ENCODE peak calls at places on chromosomes 13 and 19, in five cellular contexts. One of them, this sample, is unnamed.

GRCh38 chr19:28065026-28065425 is 1147.9 kb downstream of the UQCRFS1 start:
- DNase-seq in cardiac muscle cell: no peak
- DNase-seq in H9: no peak
- DNase-seq in heart left ventricle: no peak
- DNase-seq in Peyer's patch: no peak
- DNase-seq in this sample: no peak

GRCh38 chr19:15860522-15860921 is 37.4 kb downstream of the CYP4F2 start:
- DNase-seq in cardiac muscle cell: no peak
- DNase-seq in H9: no peak
- DNase-seq in heart left ventricle: no peak
- DNase-seq in Peyer's patch: no peak
- DNase-seq in this sample: no peak

GRCh38 chr13:106986033-106986484 is 418.1 kb upstream of the ARGLU1 start:
- DNase-seq in cardiac muscle cell: peak; percentile 28
- DNase-seq in H9: peak; percentile 74
- DNase-seq in heart left ventricle: no peak
- DNase-seq in Peyer's patch: no peak
- DNase-seq in this sample: no peak

GRCh38 chr19:50344661-50345318 is 15.6 kb upstream of the KCNC3 start:
- DNase-seq in cardiac muscle cell: no peak
- DNase-seq in H9: no peak
- DNase-seq in heart left ventricle: no peak
- DNase-seq in Peyer's patch: no peak
- DNase-seq in this sample: no peak

GRCh38 chr13:27789495-27790303 is 2.6 kb upstream of the GSX1 start:
- DNase-seq in cardiac muscle cell: no peak
- DNase-seq in H9: peak; percentile 37
- DNase-seq in heart left ventricle: no peak
- DNase-seq in Peyer's patch: no peak
- DNase-seq in this sample: peak; percentile 2

GRCh38 chr19:48490980-48491792 is 20.4 kb downstream of the LMTK3 start:
- DNase-seq in cardiac muscle cell: peak; percentile 65
- DNase-seq in H9: peak; percentile 90
- DNase-seq in heart left ventricle: no peak
- DNase-seq in Peyer's patch: peak; percentile 79
- DNase-seq in this sample: peak; percentile 40

GRCh38 chr19:38409631-38410133 is 6.8 kb downstream of the FAM98C start:
- DNase-seq in cardiac muscle cell: no peak
- DNase-seq in H9: no peak
- DNase-seq in heart left ventricle: peak; percentile 60
- DNase-seq in Peyer's patch: peak; percentile 45
- DNase-seq in this sample: no peak

GRCh38 chr13:37617162-37617561 is 18.6 kb upstream of the POSTN start:
- DNase-seq in cardiac muscle cell: peak; percentile 27
- DNase-seq in H9: no peak
- DNase-seq in heart left ventricle: no peak
- DNase-seq in Peyer's patch: no peak
- DNase-seq in this sample: no peak

GRCh38 chr13:20241593-20241992 is 9.5 kb upstream of the GJB6 start:
- DNase-seq in cardiac muscle cell: no peak
- DNase-seq in H9: no peak
- DNase-seq in heart left ventricle: no peak
- DNase-seq in Peyer's patch: no peak
- DNase-seq in this sample: no peak

GRCh38 chr19:6963937-6964336 is 57.3 kb downstream of the MBD3L2B start:
- DNase-seq in cardiac muscle cell: no peak
- DNase-seq in H9: no peak
- DNase-seq in heart left ventricle: no peak
- DNase-seq in Peyer's patch: no peak
- DNase-seq in this sample: peak; percentile 38

GRCh38 chr13:21619633-21620220 is 15.8 kb upstream of the MICU2 start:
- DNase-seq in cardiac muscle cell: no peak
- DNase-seq in H9: no peak
- DNase-seq in heart left ventricle: no peak
- DNase-seq in Peyer's patch: no peak
- DNase-seq in this sample: no peak

GRCh38 chr19:10433131-10433536 is 12.8 kb downstream of the PDE4A start:
- DNase-seq in cardiac muscle cell: no peak
- DNase-seq in H9: no peak
- DNase-seq in heart left ventricle: no peak
- DNase-seq in Peyer's patch: no peak
- DNase-seq in this sample: no peak

GRCh38 chr19:31574251-31574973 is 225.2 kb upstream of the TSHZ3 start:
- DNase-seq in cardiac muscle cell: no peak
- DNase-seq in H9: no peak
- DNase-seq in heart left ventricle: no peak
- DNase-seq in Peyer's patch: no peak
- DNase-seq in this sample: no peak

GRCh38 chr13:40350283-40350992 is 316.0 kb downstream of the FOXO1 start:
- DNase-seq in cardiac muscle cell: no peak
- DNase-seq in H9: no peak
- DNase-seq in heart left ventricle: no peak
- DNase-seq in Peyer's patch: no peak
- DNase-seq in this sample: no peak

GRCh38 chr13:100633461-100633860 is 41.1 kb downstream of the TMTC4 start:
- DNase-seq in cardiac muscle cell: no peak
- DNase-seq in H9: no peak
- DNase-seq in heart left ventricle: no peak
- DNase-seq in Peyer's patch: no peak
- DNase-seq in this sample: no peak

DNA sequence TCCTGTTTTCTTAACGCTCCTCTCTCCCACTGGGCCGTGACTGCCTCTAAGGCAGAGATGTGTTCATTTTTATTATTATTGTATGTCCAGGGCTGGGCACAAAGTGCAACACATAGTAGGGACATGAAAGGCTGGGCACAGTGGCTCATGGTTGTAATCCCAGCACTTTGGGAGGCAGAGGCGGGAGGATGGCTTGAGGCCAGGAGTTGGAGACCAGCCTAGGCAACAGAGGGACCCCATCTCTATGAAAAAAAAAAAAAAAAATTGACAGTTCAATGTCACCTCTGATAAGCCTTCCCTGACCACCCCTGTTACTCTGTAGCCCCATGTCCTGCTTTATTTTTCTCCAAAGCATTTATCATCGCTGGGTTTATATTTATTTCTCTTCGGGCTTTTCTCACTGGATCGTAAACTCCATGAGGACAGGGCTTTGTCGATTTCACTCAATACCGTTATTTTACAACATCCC is 481 bp upstream of the SAE1 start:
- DNase-seq in cardiac muscle cell: no peak
- DNase-seq in H9: no peak
- DNase-seq in heart left ventricle: no peak
- DNase-seq in Peyer's patch: no peak
- DNase-seq in this sample: no peak
- H3K27ac ChIP-seq in cardiac muscle cell: no peak overlapping the region
- H3K27ac ChIP-seq in H9: no peak overlapping the region
- H3K27ac ChIP-seq in heart left ventricle: no peak overlapping the region
- H3K27ac ChIP-seq in Peyer's patch: peak overlapping the region; percentile 90
- H3K27ac ChIP-seq in this sample: no peak overlapping the region

GRCh38 chr19:40221858-40222619 is 3.9 kb upstream of the TTC9B start:
- DNase-seq in cardiac muscle cell: peak; percentile 86
- DNase-seq in H9: peak; percentile 90
- DNase-seq in heart left ventricle: peak; percentile 82
- DNase-seq in Peyer's patch: peak; percentile 77
- DNase-seq in this sample: peak; percentile 62
- H3K27me3 ChIP-seq in cardiac muscle cell: peaks cover 62% of the 10 kb centered on the region
- H3K27me3 ChIP-seq in H9: no peaks in the 10 kb centered on the region
- H3K27me3 ChIP-seq in heart left ventricle: peaks cover 44% of the 10 kb centered on the region
- H3K27me3 ChIP-seq in Peyer's patch: peaks cover 28% of the 10 kb centered on the region
- H3K27me3 ChIP-seq in this sample: peaks cover 59% of the 10 kb centered on the region

GRCh38 chr13:89115307-89115706 is 1444.1 kb downstream of the SLITRK5 start:
- DNase-seq in cardiac muscle cell: no peak
- DNase-seq in H9: no peak
- DNase-seq in heart left ventricle: no peak
- DNase-seq in Peyer's patch: no peak
- DNase-seq in this sample: no peak
- TF ChIP-seq CTCF in cardiac muscle cell: no peak
- TF ChIP-seq CTCF in H9: peak; percentile 73
- TF ChIP-seq CTCF in heart left ventricle: no peak
- TF ChIP-seq CTCF in Peyer's patch: no peak
- TF ChIP-seq CTCF in this sample: no peak

GRCh38 chr13:99065250-99066015 is 87.6 kb upstream of the DOCK9 start:
- DNase-seq in cardiac muscle cell: no peak
- DNase-seq in H9: no peak
- DNase-seq in heart left ventricle: no peak
- DNase-seq in Peyer's patch: no peak
- DNase-seq in this sample: no peak

GRCh38 chr13:99063952-99064351 is 86.1 kb upstream of the DOCK9 start:
- DNase-seq in cardiac muscle cell: no peak
- DNase-seq in H9: no peak
- DNase-seq in heart left ventricle: no peak
- DNase-seq in Peyer's patch: no peak
- DNase-seq in this sample: no peak

GRCh38 chr13:99064624-99065249 is 86.9 kb upstream of the DOCK9 start:
- DNase-seq in cardiac muscle cell: no peak
- DNase-seq in H9: no peak
- DNase-seq in heart left ventricle: no peak
- DNase-seq in Peyer's patch: no peak
- DNase-seq in this sample: no peak

GRCh38 chr13:99066219-99066618 is 88.4 kb upstream of the DOCK9 start:
- DNase-seq in cardiac muscle cell: no peak
- DNase-seq in H9: no peak
- DNase-seq in heart left ventricle: no peak
- DNase-seq in Peyer's patch: no peak
- DNase-seq in this sample: no peak

DNA sequence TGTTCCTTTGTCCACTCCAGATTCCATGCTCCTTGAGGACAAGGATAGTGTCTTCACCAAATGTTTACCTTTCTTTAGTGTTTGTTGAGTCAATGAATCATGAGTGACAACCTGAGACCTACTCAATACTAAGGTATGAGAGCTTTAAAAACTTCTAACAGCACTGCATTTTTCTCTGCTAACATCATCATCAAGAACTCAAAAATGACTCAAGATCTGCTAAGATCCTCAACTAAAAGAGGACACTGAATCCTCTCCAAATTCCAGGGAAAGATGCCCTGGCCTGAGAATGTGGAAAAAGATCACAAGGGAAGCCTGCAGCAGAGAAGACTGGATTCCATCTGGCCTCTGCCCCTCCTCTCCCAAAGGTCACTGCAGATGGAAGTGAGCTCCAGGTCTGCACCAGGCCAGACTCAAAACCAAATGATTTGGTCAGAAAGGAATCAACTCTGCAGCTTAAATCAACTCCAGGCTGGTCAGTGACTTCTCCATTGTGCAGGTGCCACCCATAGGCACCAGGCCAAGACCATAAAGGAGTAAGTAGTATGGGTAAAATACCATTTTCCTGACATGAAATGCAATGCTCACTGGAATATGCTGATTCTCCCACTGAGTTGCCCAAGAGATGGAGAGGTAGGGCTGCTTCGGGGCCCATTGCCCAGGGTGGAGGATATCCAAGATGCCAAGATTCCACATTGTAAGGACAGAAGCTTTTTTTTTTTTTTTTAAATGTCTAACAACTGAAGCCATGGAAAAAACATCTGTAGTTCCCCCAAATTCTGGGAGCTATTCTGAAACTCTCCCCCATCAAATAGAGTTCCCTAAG is 89.5 kb upstream of the DOCK9 start:
- DNase-seq in cardiac muscle cell: no peak
- DNase-seq in H9: no peak
- DNase-seq in heart left ventricle: no peak
- DNase-seq in Peyer's patch: no peak
- DNase-seq in this sample: no peak
- H3K27ac ChIP-seq in cardiac muscle cell: no peak overlapping the region
- H3K27ac ChIP-seq in H9: no peak overlapping the region
- H3K27ac ChIP-seq in heart left ventricle: no peak overlapping the region
- H3K27ac ChIP-seq in Peyer's patch: no peak overlapping the region
- H3K27ac ChIP-seq in this sample: no peak overlapping the region

This sample was measured in CD4-positive, alpha-beta T cell.